ENCODE peak calls at places on chromosomes 6 and 20, in four cellular contexts. One of them, this sample, is unnamed.

GRCh38 chr6:12538881-12539357 is 177.6 kb upstream of the PHACTR1 start:
- DNase-seq in GM12878: no peak
- DNase-seq in IMR-90: no peak
- DNase-seq in K562: no peak
- DNase-seq in this sample: peak; percentile 89

GRCh38 chr6:108556250-108556649 is 4.5 kb upstream of the FOXO3 start:
- DNase-seq in K562: no peak
- DNase-seq in IMR-90: no peak
- DNase-seq in GM12878: no peak
- DNase-seq in this sample: no peak

GRCh38 chr6:5361371-5361770 is 100.1 kb downstream of the FARS2 start:
- DNase-seq in GM12878: no peak
- DNase-seq in IMR-90: peak; percentile 41
- DNase-seq in K562: no peak
- DNase-seq in this sample: peak; percentile 96

GRCh38 chr20:53837126-53837826 is 233.1 kb downstream of the BCAS1 start:
- DNase-seq in GM12878: no peak
- DNase-seq in IMR-90: no peak
- DNase-seq in K562: no peak
- DNase-seq in this sample: no peak

GRCh38 chr6:47073125-47074110 is 31.3 kb upstream of the ADGRF1 start:
- DNase-seq in K562: no peak
- DNase-seq in IMR-90: no peak
- DNase-seq in GM12878: no peak
- DNase-seq in this sample: no peak

GRCh38 chr6:42451595-42452170 is at the start of gene TRERF1:
- DNase-seq in GM12878: no peak
- DNase-seq in K562: peak; percentile 31
- DNase-seq in IMR-90: peak; percentile 81
- DNase-seq in this sample: peak; percentile 30

GRCh38 chr6:32178547-32179440 is 589 bp downstream of the RNF5 start:
- DNase-seq in K562: peak; percentile 59
- DNase-seq in GM12878: no peak
- DNase-seq in IMR-90: no peak
- DNase-seq in this sample: peak; percentile 57

GRCh38 chr6:3356056-3356823 is 97.5 kb downstream of the PSMG4 start:
- DNase-seq in IMR-90: peak; percentile 63
- DNase-seq in GM12878: peak; percentile 77
- DNase-seq in K562: peak; percentile 78
- DNase-seq in this sample: peak; percentile 75

GRCh38 chr20:44633872-44634600 is 17.5 kb downstream of the ADA start:
- DNase-seq in K562: no peak
- DNase-seq in GM12878: no peak
- DNase-seq in IMR-90: no peak
- DNase-seq in this sample: no peak

GRCh38 chr20:58629213-58629575 is 21.9 kb upstream of the STX16 start:
- DNase-seq in GM12878: no peak
- DNase-seq in IMR-90: no peak
- DNase-seq in K562: no peak
- DNase-seq in this sample: no peak

GRCh38 chr6:16991981-16992629 is 109.7 kb upstream of the STMND1 start:
- DNase-seq in IMR-90: no peak
- DNase-seq in GM12878: no peak
- DNase-seq in K562: no peak
- DNase-seq in this sample: no peak

GRCh38 chr6:22399693-22400092 is 102.9 kb upstream of the PRL start:
- DNase-seq in IMR-90: peak; percentile 16
- DNase-seq in K562: no peak
- DNase-seq in GM12878: no peak
- DNase-seq in this sample: peak; percentile 6

GRCh38 chr6:41920921-41921711 is at the start of the genes BYSL and MED20:
- DNase-seq in GM12878: peak; percentile 83
- DNase-seq in K562: peak; percentile 98
- DNase-seq in IMR-90: peak; percentile 94
- DNase-seq in this sample: peak; percentile 93

DNA sequence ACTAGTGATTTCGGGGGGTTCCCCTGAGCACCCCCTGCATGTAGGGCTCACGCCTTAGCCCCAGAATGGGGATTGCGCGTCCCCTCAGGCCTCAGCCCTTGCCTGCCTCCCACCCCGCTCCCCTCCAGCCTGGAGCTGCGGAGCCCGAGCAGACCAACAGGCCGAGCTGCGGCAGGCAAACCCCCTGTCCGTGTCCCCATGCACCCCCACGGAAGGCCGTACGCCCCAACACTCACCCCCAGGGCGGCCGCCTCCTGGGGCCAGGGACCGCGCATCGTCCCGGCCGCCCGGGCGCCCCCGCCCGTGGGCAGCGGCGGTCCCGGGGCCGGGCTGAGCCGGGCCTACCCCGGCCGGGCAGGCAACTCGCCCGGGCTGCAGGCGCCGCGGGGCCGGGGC is 1.2 kb upstream of the KCNB1 start:
- DNase-seq in GM12878: no peak
- DNase-seq in IMR-90: no peak
- DNase-seq in K562: no peak
- DNase-seq in this sample: no peak
- H3K4me3 ChIP-seq in GM12878: no peak overlapping the region
- H3K4me3 ChIP-seq in IMR-90: no peak overlapping the region
- H3K4me3 ChIP-seq in K562: no peak overlapping the region
- H3K4me3 ChIP-seq in this sample: no peak overlapping the region

DNA sequence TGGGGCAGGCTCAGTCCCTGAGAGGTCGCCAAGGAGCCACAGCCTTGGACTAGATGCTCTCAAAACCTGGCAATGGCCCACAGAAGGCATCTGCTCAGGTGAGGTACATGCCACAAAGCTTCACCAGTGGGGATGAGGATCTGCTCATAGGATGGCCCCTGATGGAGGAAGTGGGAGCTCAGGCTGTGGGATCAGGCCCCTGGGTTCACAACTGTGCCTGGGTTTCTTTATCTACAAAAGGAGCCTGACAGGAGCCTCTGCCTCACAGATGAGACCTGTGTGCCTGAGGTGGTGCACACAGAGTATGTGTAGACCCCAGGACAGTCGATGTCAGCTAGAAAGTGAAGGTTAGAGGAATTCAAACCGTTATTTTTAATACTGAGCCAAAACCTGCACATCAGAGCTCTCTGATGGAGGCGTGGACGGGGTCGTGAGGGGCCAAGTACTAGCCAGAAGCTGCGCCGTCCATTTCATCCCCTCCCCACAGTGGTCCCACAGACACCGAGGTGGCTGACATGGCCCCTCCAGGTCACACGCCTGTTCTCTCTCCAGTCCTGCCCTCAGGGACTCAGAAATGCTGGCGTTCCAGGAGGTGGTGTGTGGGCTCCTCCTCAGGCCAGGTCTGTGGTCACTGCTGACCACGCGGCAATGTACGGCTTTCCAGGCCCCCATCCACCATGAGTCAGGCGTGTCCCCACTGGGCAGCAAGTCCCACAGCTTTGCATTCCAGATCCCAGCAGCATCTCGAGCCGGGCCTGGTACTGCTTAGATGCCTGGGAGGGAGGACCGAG is 33.3 kb downstream of the NTSR1 start:
- DNase-seq in K562: no peak
- DNase-seq in IMR-90: no peak
- DNase-seq in GM12878: no peak
- DNase-seq in this sample: no peak
- H3K4me2 ChIP-seq in K562: no peak overlapping the region
- H3K4me2 ChIP-seq in IMR-90: no peak overlapping the region
- H3K4me2 ChIP-seq in GM12878: no peak overlapping the region
- H3K4me2 ChIP-seq in this sample: no peak overlapping the region

DNA sequence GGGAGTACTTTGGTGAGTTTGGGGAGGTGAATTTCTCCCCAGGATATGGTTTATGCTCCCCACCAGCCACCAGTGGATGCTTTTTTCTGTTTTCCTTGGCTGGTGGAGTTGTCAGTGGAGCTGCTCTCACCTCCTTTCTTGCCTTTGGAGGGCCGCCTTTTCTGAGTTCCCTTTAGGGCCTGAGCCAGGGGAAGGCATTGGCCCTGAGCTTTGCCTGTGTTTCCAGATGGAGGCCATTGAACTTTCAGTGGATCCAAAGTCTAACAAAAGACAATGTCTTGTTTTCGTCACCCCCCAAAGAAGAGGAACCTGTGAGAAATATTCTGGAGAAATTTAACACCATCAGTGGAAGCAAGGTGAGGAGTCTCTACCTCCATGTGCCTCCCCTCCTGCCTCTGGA is 4.4 kb upstream of the TMEM14A start:
- DNase-seq in GM12878: no peak
- DNase-seq in K562: no peak
- DNase-seq in IMR-90: no peak
- DNase-seq in this sample: no peak
- TF ChIP-seq FOS in GM12878: no peak
- TF ChIP-seq FOS in K562: no peak
- TF ChIP-seq FOS in IMR-90: no peak
- TF ChIP-seq FOS in this sample: no peak

GRCh38 chr20:35768731-35769664 is 2.8 kb upstream of the PHF20 start:
- DNase-seq in GM12878: peak; percentile 43
- DNase-seq in K562: peak; percentile 69
- DNase-seq in IMR-90: peak; percentile 98
- DNase-seq in this sample: peak; percentile 97

GRCh38 chr20:35772563-35773058 is 796 bp downstream of the PHF20 start:
- DNase-seq in K562: no peak
- DNase-seq in IMR-90: no peak
- DNase-seq in GM12878: no peak
- DNase-seq in this sample: no peak

GRCh38 chr20:35771689-35772562 is at the start of gene PHF20:
- DNase-seq in IMR-90: peak; percentile 96
- DNase-seq in GM12878: peak; percentile 87
- DNase-seq in K562: peak; percentile 98
- DNase-seq in this sample: peak; percentile 96

GRCh38 chr20:35773154-35773751 is 1.4 kb downstream of the PHF20 start:
- DNase-seq in GM12878: peak; percentile 36
- DNase-seq in K562: peak; percentile 63
- DNase-seq in IMR-90: peak; percentile 24
- DNase-seq in this sample: peak; percentile 69

GRCh38 chr20:35771367-35771688 is 487 bp upstream of the PHF20 start:
- DNase-seq in K562: no peak
- DNase-seq in GM12878: no peak
- DNase-seq in IMR-90: no peak
- DNase-seq in this sample: no peak
- H3K4me3 ChIP-seq in K562: no peak overlapping the region
- H3K4me3 ChIP-seq in GM12878: no peak overlapping the region
- H3K4me3 ChIP-seq in IMR-90: peak overlapping the region; percentile 9
- H3K4me3 ChIP-seq in this sample: no peak overlapping the region

DNA sequence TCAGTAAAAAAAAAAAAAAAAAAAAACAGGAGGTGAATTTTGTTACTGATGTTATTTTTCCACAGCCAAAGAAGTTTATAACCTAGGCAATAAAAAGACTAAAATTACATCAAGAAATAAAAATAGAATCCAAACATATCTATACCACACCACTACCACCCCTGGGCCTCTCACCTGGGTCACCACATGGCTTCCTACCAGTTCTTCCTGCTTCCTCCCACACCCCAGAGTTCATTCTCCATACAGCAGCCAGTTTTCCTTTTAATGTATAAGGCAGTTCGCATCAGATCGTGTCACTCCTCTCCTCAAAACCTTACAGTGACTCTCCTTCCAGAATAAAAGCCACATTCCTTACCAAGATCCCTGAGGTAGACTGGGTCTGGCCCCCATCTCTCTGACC is 23.9 kb downstream of the ROS1 start:
- DNase-seq in IMR-90: no peak
- DNase-seq in K562: no peak
- DNase-seq in GM12878: no peak
- DNase-seq in this sample: no peak
- H3K4me2 ChIP-seq in IMR-90: no peak overlapping the region
- H3K4me2 ChIP-seq in K562: no peak overlapping the region
- H3K4me2 ChIP-seq in GM12878: no peak overlapping the region
- H3K4me2 ChIP-seq in this sample: no peak overlapping the region

GRCh38 chr6:75412937-75413662 is 80.5 kb downstream of the FILIP1 start:
- DNase-seq in GM12878: no peak
- DNase-seq in K562: no peak
- DNase-seq in IMR-90: peak; percentile 95
- DNase-seq in this sample: peak; percentile 78
- TF ChIP-seq FOS in GM12878: no peak
- TF ChIP-seq FOS in K562: no peak
- TF ChIP-seq FOS in IMR-90: peak; percentile 51
- TF ChIP-seq FOS in this sample: no peak

GRCh38 chr6:44169886-44170570 is 11.4 kb downstream of the CAPN11 start:
- DNase-seq in GM12878: no peak
- DNase-seq in IMR-90: no peak
- DNase-seq in K562: peak; percentile 54
- DNase-seq in this sample: no peak

GRCh38 chr6:44169154-44169553 is 10.5 kb downstream of the CAPN11 start:
- DNase-seq in K562: peak; percentile 34
- DNase-seq in GM12878: no peak
- DNase-seq in IMR-90: no peak
- DNase-seq in this sample: no peak

GRCh38 chr6:44167567-44167966 is 8.9 kb downstream of the CAPN11 start:
- DNase-seq in GM12878: no peak
- DNase-seq in IMR-90: no peak
- DNase-seq in K562: no peak
- DNase-seq in this sample: no peak

GRCh38 chr6:44166116-44166515 is 7.5 kb downstream of the CAPN11 start:
- DNase-seq in K562: no peak
- DNase-seq in GM12878: no peak
- DNase-seq in IMR-90: no peak
- DNase-seq in this sample: no peak

GRCh38 chr6:44166591-44167184 is 8.1 kb downstream of the CAPN11 start:
- DNase-seq in GM12878: no peak
- DNase-seq in IMR-90: no peak
- DNase-seq in K562: peak; percentile 60
- DNase-seq in this sample: no peak
- H3K4me3 ChIP-seq in GM12878: no peak overlapping the region
- H3K4me3 ChIP-seq in IMR-90: no peak overlapping the region
- H3K4me3 ChIP-seq in K562: no peak overlapping the region
- H3K4me3 ChIP-seq in this sample: no peak overlapping the region

GRCh38 chr20:20690676-20691476 is 21.6 kb downstream of the RALGAPA2 start:
- DNase-seq in IMR-90: no peak
- DNase-seq in GM12878: peak; percentile 48
- DNase-seq in K562: no peak
- DNase-seq in this sample: no peak
- H3K4me2 ChIP-seq in IMR-90: no peak overlapping the region
- H3K4me2 ChIP-seq in GM12878: peak overlapping the region; percentile 64
- H3K4me2 ChIP-seq in K562: no peak overlapping the region
- H3K4me2 ChIP-seq in this sample: no peak overlapping the region

DNA sequence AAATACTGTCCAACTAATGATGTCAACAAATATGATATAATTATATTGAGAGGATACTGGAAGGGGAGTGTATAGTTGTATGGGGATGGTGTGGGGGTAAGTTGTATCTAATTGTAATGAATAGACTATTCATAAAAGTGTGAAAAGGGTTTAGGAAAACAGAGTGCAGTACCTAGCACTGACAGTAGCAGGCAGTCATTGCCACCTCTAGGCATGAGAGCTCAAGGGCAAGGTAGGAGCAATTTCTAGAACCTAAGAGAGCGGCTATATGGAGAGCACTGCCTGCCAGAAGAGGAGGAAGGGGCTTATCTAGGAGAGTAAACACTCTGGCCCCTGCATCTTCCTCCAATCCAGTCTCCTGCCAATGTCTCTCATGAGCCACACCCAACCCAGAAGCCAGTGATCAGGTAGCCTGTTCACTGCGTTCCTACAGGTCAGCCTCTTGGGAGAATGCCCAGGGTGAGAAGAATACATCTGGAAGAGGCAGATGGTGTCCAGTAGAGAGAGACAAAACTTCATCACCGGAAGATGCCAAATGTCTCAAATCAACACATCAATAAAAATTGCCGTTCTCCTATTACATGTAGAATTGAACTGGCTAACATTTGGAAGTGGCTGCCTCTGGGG is 200.0 kb downstream of the LY86 start:
- DNase-seq in IMR-90: no peak
- DNase-seq in GM12878: no peak
- DNase-seq in K562: peak; percentile 57
- DNase-seq in this sample: peak; percentile 30
- TF ChIP-seq FOS in IMR-90: no peak
- TF ChIP-seq FOS in GM12878: no peak
- TF ChIP-seq FOS in K562: no peak
- TF ChIP-seq FOS in this sample: no peak

This sample was measured in endothelial cell of umbilical vein.